ENCODE peak calls at places on chromosomes 13 and 19, in nine cellular contexts. M is GM23248, R is small intestine, V is cardiac fibroblast, S is neuronal stem cell, T is mammary epithelial cell, Q is right cardiac atrium, X is aorta, L is Caco-2. N is an unnamed sample.

GRCh38 chr13:75318138-75318833 is 163.7 kb downstream of the TBC1D4 start:
- DNase-seq in M (no peak), R (no peak), V (no peak), S (no peak), T (no peak), Q (no peak), X (no peak), L (no peak), N (no peak)

GRCh38 chr13:27403727-27404385 is 20.6 kb upstream of the GTF3A start:
- DNase-seq in M (no peak), R (peak), V (no peak), S (no peak), T (no peak), Q (no peak), X (no peak), L (peak), N (no peak)

GRCh38 chr13:40983269-40983668 is 35.8 kb downstream of the ELF1 start:
- DNase-seq in M (peak), R (no peak), V (peak), S (no peak), T (no peak), Q (no peak), X (no peak), L (no peak), N (peak)

GRCh38 chr19:5192568-5192967 is 148.0 kb downstream of the PTPRS start:
- DNase-seq in M (no peak), R (no peak), V (no peak), S (no peak), T (no peak), Q (no peak), X (no peak), L (no peak), N (no peak)

GRCh38 chr13:110435331-110435730 is 126.2 kb downstream of the RAB20 start:
- DNase-seq in M (no peak), R (no peak), V (no peak), S (no peak), T (no peak), Q (no peak), X (no peak), L (no peak), N (no peak)

GRCh38 chr13:21833921-21834320 is 163.0 kb downstream of the FGF9 start:
- DNase-seq in M (no peak), R (no peak), V (no peak), S (no peak), T (no peak), Q (no peak), X (no peak), L (no peak), N (no peak)

GRCh38 chr13:29964181-29964845 is 113.9 kb upstream of the UBL3 start:
- DNase-seq in M (no peak), R (no peak), V (no peak), S (no peak), T (no peak), Q (no peak), X (no peak), L (no peak), N (no peak)

GRCh38 chr13:22074403-22074802 is 403.5 kb downstream of the FGF9 start:
- DNase-seq in M (no peak), R (no peak), V (no peak), S (no peak), T (no peak), Q (no peak), X (no peak), L (no peak), N (no peak)

GRCh38 chr13:109166807-109167206 is 537.4 kb downstream of the MYO16 start:
- DNase-seq in M (no peak), R (no peak), V (no peak), S (no peak), T (no peak), Q (no peak), X (no peak), L (no peak), N (no peak)

GRCh38 chr19:16435238-16435911 is 36.4 kb downstream of the EPS15L1 start:
- DNase-seq in M (peak), R (no peak), V (peak), S (no peak), T (peak), Q (peak), X (no peak), L (no peak), N (peak)

GRCh38 chr13:60155978-60156377 is 7.8 kb downstream of the DIAPH3 start:
- DNase-seq in M (peak), R (no peak), V (no peak), S (no peak), T (no peak), Q (no peak), X (no peak), L (no peak), N (peak)

GRCh38 chr19:45045671-45046353 is 7.0 kb downstream of the CLASRP start:
- DNase-seq in M (no peak), R (peak), V (no peak), S (no peak), T (no peak), Q (no peak), X (no peak), L (peak), N (no peak)
- H3K4me3 ChIP-seq in M (no peak), R (no peak), V (no peak), S (no peak), T (no peak), Q (no peak), X (no peak), L (no peak), N (no peak)

GRCh38 chr19:6730153-6730804 is 7.1 kb downstream of the GPR108 start:
- DNase-seq in M (peak), R (peak), V (no peak), S (no peak), T (no peak), Q (peak), X (peak), L (no peak), N (no peak)

GRCh38 chr19:6731822-6732221 is 5.6 kb downstream of the GPR108 start:
- DNase-seq in M (no peak), R (no peak), V (no peak), S (no peak), T (no peak), Q (no peak), X (no peak), L (no peak), N (no peak)

GRCh38 chr19:6730941-6731670 is 6.3 kb downstream of the GPR108 start:
- DNase-seq in M (no peak), R (no peak), V (no peak), S (no peak), T (no peak), Q (no peak), X (no peak), L (no peak), N (no peak)

GRCh38 chr19:6728346-6728745 is 7.9 kb upstream of the C3 start:
- DNase-seq in M (no peak), R (no peak), V (no peak), S (no peak), T (no peak), Q (no peak), X (no peak), L (no peak), N (no peak)

GRCh38 chr19:6729573-6730152 is 7.7 kb downstream of the GPR108 start:
- DNase-seq in M (no peak), R (no peak), V (no peak), S (no peak), T (no peak), Q (no peak), X (no peak), L (no peak), N (no peak)
- H3K4me3 ChIP-seq in M (no peak), R (peak), V (no peak), S (no peak), T (no peak), Q (no peak), X (no peak), L (no peak), N (no peak)

GRCh38 chr19:55075366-55075998 is at the start of gene EPS8L1:
- DNase-seq in M (no peak), R (peak), V (no peak), S (no peak), T (peak), Q (no peak), X (no peak), L (peak), N (no peak)
- H3K4me3 ChIP-seq in M (no peak), R (peak), V (no peak), S (no peak), T (peak), Q (no peak), X (no peak), L (peak), N (no peak)

GRCh38 chr13:98570929-98571372 is 6.0 kb downstream of the STK24 start:
- DNase-seq in M (no peak), R (peak), V (peak), S (no peak), T (peak), Q (no peak), X (no peak), L (no peak), N (no peak)
- H3K4me3 ChIP-seq in M (no peak), R (peak), V (no peak), S (no peak), T (peak), Q (peak), X (no peak), L (no peak), N (no peak)

GRCh38 chr19:46494936-46495788 is 505 bp downstream of the PNMA8B start:
- DNase-seq in M (no peak), R (no peak), V (no peak), S (no peak), T (no peak), Q (no peak), X (peak), L (no peak), N (no peak)
- H3K4me3 ChIP-seq in M (no peak), R (no peak), V (peak), S (peak), T (no peak), Q (peak), X (no peak), L (no peak), N (peak)

DNA sequence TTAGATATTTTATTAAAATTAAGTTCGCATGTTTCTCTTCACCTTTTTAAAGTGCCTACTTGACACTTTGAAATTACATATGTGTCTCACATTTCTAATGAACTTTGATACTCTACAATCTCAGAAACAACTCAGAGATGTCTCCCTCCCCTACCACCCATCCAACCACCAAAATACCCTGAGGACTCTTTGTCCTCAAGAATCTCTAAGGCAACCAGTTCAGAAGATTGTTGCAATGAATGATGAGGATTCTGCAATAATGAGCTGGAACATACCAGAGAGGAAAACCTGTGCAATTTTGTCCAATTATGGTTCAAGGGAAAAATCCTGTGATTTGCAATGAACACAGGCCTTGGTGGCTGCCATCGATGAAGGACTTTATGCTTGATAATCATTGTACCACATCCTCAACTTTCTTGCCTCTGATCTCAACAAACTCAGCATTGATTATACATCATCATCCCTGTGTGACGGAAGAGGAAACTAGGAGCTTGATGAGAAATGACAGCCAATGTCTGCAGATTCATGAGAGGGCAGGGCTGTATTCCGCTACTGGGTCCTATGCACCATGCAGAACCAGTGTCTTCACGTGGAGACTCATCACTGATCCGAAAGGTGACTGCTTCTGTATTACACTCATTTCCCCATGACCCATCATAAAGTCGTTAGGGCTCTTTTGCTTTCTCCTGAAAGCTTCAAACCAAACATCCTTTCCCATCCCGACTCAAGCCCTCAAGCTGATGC is 1.1 kb downstream of the FPR1 start:
- DNase-seq in M (peak), R (no peak), V (peak), S (no peak), T (peak), Q (no peak), X (no peak), L (no peak), N (no peak)
- H3K4me3 ChIP-seq in M (no peak), R (no peak), V (no peak), S (no peak), T (no peak), Q (peak), X (no peak), L (no peak), N (no peak)

GRCh38 chr19:42151735-42152134 is 19.5 kb upstream of the POU2F2 start:
- DNase-seq in M (no peak), R (no peak), V (no peak), S (no peak), T (no peak), Q (no peak), X (no peak), L (no peak), N (no peak)
- H3K4me3 ChIP-seq in M (no peak), R (no peak), V (no peak), S (no peak), T (no peak), Q (no peak), X (no peak), L (no peak), N (no peak)

GRCh38 chr19:35719402-35720162 is 1.8 kb downstream of the KMT2B start:
- DNase-seq in M (no peak), R (no peak), V (no peak), S (no peak), T (no peak), Q (peak), X (no peak), L (no peak), N (no peak)
- H3K4me3 ChIP-seq in M (peak), R (peak), V (peak), S (peak), T (peak), Q (peak), X (no peak), L (no peak), N (peak)